ENCODE peak calls at places on chromosomes 16 and 17, in six cellular contexts. Q is BE2C, A is psoas muscle, N is kidney epithelial cell, Y is esophagus muscularis mucosa, K is posterior vena cava. D is an unnamed sample.

GRCh38 chr16:14015948-14016347 is 55.2 kb upstream of the MRTFB start:
- DNase-seq in Q (no peak), A (no peak), N (peak), Y (no peak), K (no peak), D (no peak)

GRCh38 chr16:57513371-57514102 is 22.8 kb downstream of the CCDC102A start:
- DNase-seq in Q (no peak), A (no peak), N (no peak), Y (no peak), K (peak), D (no peak)

GRCh38 chr17:68389041-68389440 is 68.3 kb downstream of the WIPI1 start:
- DNase-seq in Q (no peak), A (no peak), N (no peak), Y (no peak), K (no peak), D (peak)

GRCh38 chr16:67241008-67241900 is 6.0 kb downstream of the FHOD1 start:
- DNase-seq in Q (no peak), A (peak), N (peak), Y (no peak), K (no peak), D (no peak)

GRCh38 chr16:24776486-24777220 is 47.2 kb downstream of the TNRC6A start:
- DNase-seq in Q (peak), A (peak), N (no peak), Y (no peak), K (no peak), D (no peak)

GRCh38 chr16:1491327-1491726 is 1.8 kb upstream of the TELO2 start:
- DNase-seq in Q (no peak), A (no peak), N (no peak), Y (no peak), K (no peak), D (no peak)

GRCh38 chr16:15055141-15056053 is 477 bp downstream of the NTAN1 start:
- DNase-seq in Q (no peak), A (peak), N (no peak), Y (no peak), K (peak), D (no peak)

GRCh38 chr17:66540131-66540781 is 237.8 kb downstream of the PRKCA start:
- DNase-seq in Q (no peak), A (peak), N (peak), Y (no peak), K (no peak), D (no peak)

GRCh38 chr17:1220346-1220745 is 40.6 kb upstream of the ABR start:
- DNase-seq in Q (no peak), A (no peak), N (no peak), Y (no peak), K (no peak), D (no peak)

GRCh38 chr17:28985950-28986713 is 19.7 kb downstream of the SEZ6 start:
- DNase-seq in Q (no peak), A (no peak), N (no peak), Y (no peak), K (no peak), D (no peak)

GRCh38 chr16:89246903-89247733 is 29.6 kb downstream of the ZNF778 start:
- DNase-seq in Q (peak), A (peak), N (no peak), Y (peak), K (peak), D (no peak)

GRCh38 chr17:77686903-77687302 is 271.6 kb upstream of the TNRC6C start:
- DNase-seq in Q (no peak), A (no peak), N (no peak), Y (no peak), K (no peak), D (no peak)

GRCh38 chr17:39591958-39592954 is 15.5 kb downstream of the NEUROD2 start:
- DNase-seq in Q (no peak), A (no peak), N (no peak), Y (no peak), K (no peak), D (no peak)

GRCh38 chr17:63998721-63999679 is 849 bp downstream of the PRR29 start:
- DNase-seq in Q (no peak), A (no peak), N (no peak), Y (no peak), K (peak), D (no peak)

GRCh38 chr17:27860971-27861669 is 32.0 kb downstream of the LYRM9 start:
- DNase-seq in Q (no peak), A (no peak), N (no peak), Y (no peak), K (no peak), D (no peak)

GRCh38 chr16:48118841-48119240 is 37.0 kb downstream of the ABCC12 start:
- DNase-seq in Q (no peak), A (no peak), N (no peak), Y (no peak), K (no peak), D (no peak)

GRCh38 chr16:5870886-5871715 is 773.5 kb upstream of the EEF2KMT start:
- DNase-seq in Q (no peak), A (no peak), N (no peak), Y (no peak), K (no peak), D (no peak)